ENCODE peak calls at places on chromosomes 16 and 17, in ten cellular contexts. One of them, this sample, is unnamed.

GRCh38 chr17:185445-186138 is 4.1 kb upstream of the DOC2B start:
- DNase-seq in glutamatergic neuron: no peak
- DNase-seq in GM12865: peak
- DNase-seq in HFF-Myc: no peak
- DNase-seq in keratinocyte: no peak
- DNase-seq in adrenal gland: no peak
- DNase-seq in AG09309: no peak
- DNase-seq in HL-60: no peak
- DNase-seq in cardiac muscle cell: no peak
- DNase-seq in fibroblast of lung: no peak
- DNase-seq in this sample: no peak

GRCh38 chr17:42094375-42095069 is 3.8 kb downstream of the ZNF385C start:
- DNase-seq in AG09309: no peak
- DNase-seq in GM12865: no peak
- DNase-seq in fibroblast of lung: no peak
- DNase-seq in glutamatergic neuron: no peak
- DNase-seq in HFF-Myc: no peak
- DNase-seq in HL-60: no peak
- DNase-seq in adrenal gland: no peak
- DNase-seq in cardiac muscle cell: no peak
- DNase-seq in keratinocyte: no peak
- DNase-seq in this sample: no peak

GRCh38 chr17:77186141-77186604 is 45.4 kb downstream of the SEC14L1 start:
- DNase-seq in cardiac muscle cell: no peak
- DNase-seq in glutamatergic neuron: no peak
- DNase-seq in keratinocyte: no peak
- DNase-seq in adrenal gland: peak
- DNase-seq in HFF-Myc: no peak
- DNase-seq in GM12865: peak
- DNase-seq in HL-60: no peak
- DNase-seq in fibroblast of lung: no peak
- DNase-seq in AG09309: no peak
- DNase-seq in this sample: no peak

GRCh38 chr17:64205804-64206203 is 57.3 kb downstream of the TEX2 start:
- DNase-seq in keratinocyte: no peak
- DNase-seq in glutamatergic neuron: no peak
- DNase-seq in AG09309: no peak
- DNase-seq in HL-60: no peak
- DNase-seq in HFF-Myc: no peak
- DNase-seq in fibroblast of lung: no peak
- DNase-seq in GM12865: no peak
- DNase-seq in adrenal gland: no peak
- DNase-seq in cardiac muscle cell: no peak
- DNase-seq in this sample: no peak

GRCh38 chr17:42578282-42578869 is 847 bp upstream of the PSMC3IP start:
- DNase-seq in glutamatergic neuron: peak
- DNase-seq in adrenal gland: peak
- DNase-seq in HFF-Myc: peak
- DNase-seq in cardiac muscle cell: peak
- DNase-seq in fibroblast of lung: peak
- DNase-seq in AG09309: no peak
- DNase-seq in HL-60: no peak
- DNase-seq in GM12865: peak
- DNase-seq in keratinocyte: no peak
- DNase-seq in this sample: peak

GRCh38 chr16:270381-271255 is 5.1 kb downstream of the RGS11 start:
- DNase-seq in glutamatergic neuron: no peak
- DNase-seq in HFF-Myc: no peak
- DNase-seq in HL-60: no peak
- DNase-seq in cardiac muscle cell: no peak
- DNase-seq in fibroblast of lung: no peak
- DNase-seq in GM12865: no peak
- DNase-seq in keratinocyte: no peak
- DNase-seq in AG09309: no peak
- DNase-seq in adrenal gland: no peak
- DNase-seq in this sample: no peak

GRCh38 chr16:3118846-3119245 is 6.5 kb downstream of the ZNF205 start:
- DNase-seq in fibroblast of lung: no peak
- DNase-seq in glutamatergic neuron: no peak
- DNase-seq in adrenal gland: no peak
- DNase-seq in cardiac muscle cell: no peak
- DNase-seq in keratinocyte: no peak
- DNase-seq in AG09309: no peak
- DNase-seq in HFF-Myc: no peak
- DNase-seq in GM12865: no peak
- DNase-seq in HL-60: no peak
- DNase-seq in this sample: no peak

GRCh38 chr17:63035271-63035670 is 69.2 kb downstream of the TANC2 start:
- DNase-seq in glutamatergic neuron: no peak
- DNase-seq in HL-60: no peak
- DNase-seq in AG09309: peak
- DNase-seq in keratinocyte: peak
- DNase-seq in GM12865: no peak
- DNase-seq in HFF-Myc: peak
- DNase-seq in adrenal gland: no peak
- DNase-seq in fibroblast of lung: peak
- DNase-seq in cardiac muscle cell: no peak
- DNase-seq in this sample: no peak

GRCh38 chr16:87945351-87946042 is 5.7 kb upstream of the BANP start:
- DNase-seq in keratinocyte: peak
- DNase-seq in GM12865: no peak
- DNase-seq in adrenal gland: peak
- DNase-seq in HL-60: no peak
- DNase-seq in fibroblast of lung: peak
- DNase-seq in HFF-Myc: no peak
- DNase-seq in glutamatergic neuron: peak
- DNase-seq in cardiac muscle cell: peak
- DNase-seq in AG09309: no peak
- DNase-seq in this sample: peak

GRCh38 chr16:12775689-12776236 is 27.9 kb downstream of the CPPED1 start:
- DNase-seq in glutamatergic neuron: no peak
- DNase-seq in AG09309: no peak
- DNase-seq in GM12865: no peak
- DNase-seq in adrenal gland: no peak
- DNase-seq in keratinocyte: no peak
- DNase-seq in cardiac muscle cell: no peak
- DNase-seq in HL-60: no peak
- DNase-seq in HFF-Myc: no peak
- DNase-seq in fibroblast of lung: no peak
- DNase-seq in this sample: no peak

GRCh38 chr17:70407501-70407900 is 238.2 kb downstream of the KCNJ2 start:
- DNase-seq in HL-60: no peak
- DNase-seq in glutamatergic neuron: no peak
- DNase-seq in fibroblast of lung: no peak
- DNase-seq in AG09309: no peak
- DNase-seq in keratinocyte: no peak
- DNase-seq in cardiac muscle cell: no peak
- DNase-seq in GM12865: no peak
- DNase-seq in HFF-Myc: no peak
- DNase-seq in adrenal gland: no peak
- DNase-seq in this sample: no peak

GRCh38 chr16:72818286-72818845 is 229.6 kb downstream of the ZFHX3 start:
- DNase-seq in AG09309: no peak
- DNase-seq in fibroblast of lung: peak
- DNase-seq in cardiac muscle cell: no peak
- DNase-seq in glutamatergic neuron: no peak
- DNase-seq in GM12865: no peak
- DNase-seq in keratinocyte: no peak
- DNase-seq in adrenal gland: no peak
- DNase-seq in HFF-Myc: no peak
- DNase-seq in HL-60: no peak
- DNase-seq in this sample: no peak

DNA sequence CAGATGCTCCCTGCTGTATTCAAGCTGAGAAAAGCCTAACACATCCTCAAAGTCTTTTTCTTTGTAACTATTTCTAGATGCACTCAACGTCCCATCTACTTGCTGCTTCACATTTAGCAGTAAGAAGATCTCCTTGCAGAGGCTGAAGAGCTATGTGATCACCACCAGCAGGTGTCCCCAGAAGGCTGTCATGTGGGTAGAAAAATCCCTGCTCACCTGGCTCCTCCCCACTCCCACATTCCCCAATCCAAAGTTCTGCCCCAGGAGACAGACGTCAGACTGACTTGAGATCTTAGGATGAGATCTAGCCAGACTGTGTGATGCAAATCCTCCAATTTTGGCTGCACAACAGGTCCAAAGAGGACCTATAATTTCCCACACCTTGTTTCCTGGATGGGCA is 1.1 kb downstream of the CCL13 start:
- DNase-seq in HFF-Myc: no peak
- DNase-seq in adrenal gland: no peak
- DNase-seq in keratinocyte: no peak
- DNase-seq in cardiac muscle cell: no peak
- DNase-seq in HL-60: no peak
- DNase-seq in GM12865: no peak
- DNase-seq in fibroblast of lung: no peak
- DNase-seq in glutamatergic neuron: no peak
- DNase-seq in AG09309: no peak
- DNase-seq in this sample: no peak
- TF ChIP-seq CTCF in HFF-Myc: no peak
- TF ChIP-seq CTCF in adrenal gland: no peak
- TF ChIP-seq CTCF in keratinocyte: peak
- TF ChIP-seq CTCF in cardiac muscle cell: no peak
- TF ChIP-seq CTCF in HL-60: no peak
- TF ChIP-seq CTCF in GM12865: no peak
- TF ChIP-seq CTCF in fibroblast of lung: no peak
- TF ChIP-seq CTCF in glutamatergic neuron: no peak
- TF ChIP-seq CTCF in AG09309: no peak
- TF ChIP-seq CTCF in this sample: no peak

DNA sequence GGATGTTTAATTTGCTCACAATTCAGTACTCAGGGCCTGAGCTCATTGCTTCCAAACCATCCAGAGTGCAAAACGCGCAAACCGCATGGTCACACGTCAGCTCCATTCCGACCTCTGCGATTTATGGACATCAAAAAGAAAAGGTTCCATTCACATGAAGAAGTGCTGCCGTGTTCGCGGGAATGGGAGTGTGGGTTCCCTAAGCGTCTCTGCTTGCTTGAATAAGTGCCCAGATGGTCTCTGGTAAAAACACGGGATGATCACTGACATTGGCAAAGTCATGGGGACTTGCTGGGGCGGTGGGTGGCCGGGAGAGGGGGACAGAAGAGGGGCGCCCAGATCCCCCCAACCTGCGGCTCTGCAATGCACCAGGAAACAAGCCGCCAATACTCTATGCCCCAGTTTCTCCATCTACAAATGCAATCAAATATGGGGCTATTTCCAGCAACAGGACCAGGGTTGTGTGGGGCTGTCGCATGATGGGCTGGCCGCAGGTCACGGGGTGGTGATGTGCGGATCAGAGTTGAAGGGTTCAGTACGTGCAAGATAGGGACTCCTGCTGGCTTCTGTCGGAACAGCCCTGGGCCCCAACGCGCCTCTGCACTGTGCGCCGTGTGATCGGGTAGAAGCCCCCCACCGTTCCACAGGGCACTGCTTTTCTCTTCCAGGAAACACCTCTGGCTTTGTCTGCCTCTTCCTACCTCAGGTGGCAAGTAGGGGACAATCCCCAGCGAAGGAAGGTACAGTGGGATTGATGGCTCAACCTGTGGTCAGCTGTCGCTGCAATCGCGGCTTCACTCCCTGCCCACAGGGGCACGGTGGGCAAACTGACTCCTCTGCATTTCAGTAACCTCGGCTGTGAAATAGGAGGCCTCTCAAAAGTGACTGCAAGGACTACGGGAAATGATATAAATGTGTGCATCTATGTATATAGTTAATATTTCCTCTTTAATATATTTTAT is 11.2 kb downstream of the FOXF1 start:
- DNase-seq in keratinocyte: no peak
- DNase-seq in HL-60: no peak
- DNase-seq in AG09309: no peak
- DNase-seq in adrenal gland: no peak
- DNase-seq in HFF-Myc: no peak
- DNase-seq in cardiac muscle cell: no peak
- DNase-seq in fibroblast of lung: no peak
- DNase-seq in GM12865: no peak
- DNase-seq in glutamatergic neuron: peak
- DNase-seq in this sample: no peak
- TF ChIP-seq CTCF in keratinocyte: no peak
- TF ChIP-seq CTCF in HL-60: no peak
- TF ChIP-seq CTCF in AG09309: no peak
- TF ChIP-seq CTCF in adrenal gland: no peak
- TF ChIP-seq CTCF in HFF-Myc: no peak
- TF ChIP-seq CTCF in cardiac muscle cell: no peak
- TF ChIP-seq CTCF in fibroblast of lung: no peak
- TF ChIP-seq CTCF in GM12865: no peak
- TF ChIP-seq CTCF in glutamatergic neuron: no peak
- TF ChIP-seq CTCF in this sample: no peak

GRCh38 chr17:75034236-75034908 is 12.4 kb downstream of the ATP5PD start:
- DNase-seq in cardiac muscle cell: peak
- DNase-seq in glutamatergic neuron: peak
- DNase-seq in fibroblast of lung: peak
- DNase-seq in HFF-Myc: peak
- DNase-seq in AG09309: no peak
- DNase-seq in HL-60: peak
- DNase-seq in GM12865: peak
- DNase-seq in keratinocyte: no peak
- DNase-seq in adrenal gland: peak
- DNase-seq in this sample: peak
- TF ChIP-seq CTCF in cardiac muscle cell: peak
- TF ChIP-seq CTCF in glutamatergic neuron: no peak
- TF ChIP-seq CTCF in fibroblast of lung: peak
- TF ChIP-seq CTCF in HFF-Myc: no peak
- TF ChIP-seq CTCF in AG09309: peak
- TF ChIP-seq CTCF in HL-60: no peak
- TF ChIP-seq CTCF in GM12865: no peak
- TF ChIP-seq CTCF in keratinocyte: no peak
- TF ChIP-seq CTCF in adrenal gland: no peak
- TF ChIP-seq CTCF in this sample: peak

GRCh38 chr16:4200000-4200780 is 41.7 kb downstream of the SRL start:
- DNase-seq in fibroblast of lung: peak
- DNase-seq in GM12865: peak
- DNase-seq in AG09309: no peak
- DNase-seq in keratinocyte: no peak
- DNase-seq in glutamatergic neuron: peak
- DNase-seq in cardiac muscle cell: peak
- DNase-seq in adrenal gland: peak
- DNase-seq in HFF-Myc: no peak
- DNase-seq in HL-60: peak
- DNase-seq in this sample: peak
- TF ChIP-seq CTCF in fibroblast of lung: peak
- TF ChIP-seq CTCF in GM12865: peak
- TF ChIP-seq CTCF in AG09309: peak
- TF ChIP-seq CTCF in keratinocyte: peak
- TF ChIP-seq CTCF in glutamatergic neuron: no peak
- TF ChIP-seq CTCF in cardiac muscle cell: peak
- TF ChIP-seq CTCF in adrenal gland: peak
- TF ChIP-seq CTCF in HFF-Myc: peak
- TF ChIP-seq CTCF in HL-60: peak
- TF ChIP-seq CTCF in this sample: peak

GRCh38 chr17:57945999-57946797 is 9.0 kb downstream of the CUEDC1 start:
- DNase-seq in HFF-Myc: no peak
- DNase-seq in glutamatergic neuron: no peak
- DNase-seq in cardiac muscle cell: no peak
- DNase-seq in AG09309: no peak
- DNase-seq in fibroblast of lung: peak
- DNase-seq in adrenal gland: no peak
- DNase-seq in keratinocyte: no peak
- DNase-seq in GM12865: peak
- DNase-seq in HL-60: no peak
- DNase-seq in this sample: no peak
- TF ChIP-seq CTCF in HFF-Myc: no peak
- TF ChIP-seq CTCF in glutamatergic neuron: no peak
- TF ChIP-seq CTCF in cardiac muscle cell: no peak
- TF ChIP-seq CTCF in AG09309: no peak
- TF ChIP-seq CTCF in fibroblast of lung: no peak
- TF ChIP-seq CTCF in adrenal gland: no peak
- TF ChIP-seq CTCF in keratinocyte: peak
- TF ChIP-seq CTCF in GM12865: no peak
- TF ChIP-seq CTCF in HL-60: no peak
- TF ChIP-seq CTCF in this sample: no peak

GRCh38 chr17:29180051-29180787 is at the start of gene MYO18A:
- DNase-seq in GM12865: peak
- DNase-seq in glutamatergic neuron: peak
- DNase-seq in AG09309: no peak
- DNase-seq in fibroblast of lung: peak
- DNase-seq in adrenal gland: peak
- DNase-seq in keratinocyte: no peak
- DNase-seq in cardiac muscle cell: peak
- DNase-seq in HFF-Myc: no peak
- DNase-seq in HL-60: peak
- DNase-seq in this sample: peak
- TF ChIP-seq CTCF in GM12865: peak
- TF ChIP-seq CTCF in glutamatergic neuron: peak
- TF ChIP-seq CTCF in AG09309: peak
- TF ChIP-seq CTCF in fibroblast of lung: peak
- TF ChIP-seq CTCF in adrenal gland: peak
- TF ChIP-seq CTCF in keratinocyte: peak
- TF ChIP-seq CTCF in cardiac muscle cell: peak
- TF ChIP-seq CTCF in HFF-Myc: peak
- TF ChIP-seq CTCF in HL-60: peak
- TF ChIP-seq CTCF in this sample: peak

This sample was measured in WERI-Rb-1.